ENCODE peak calls at places on chromosomes 4 and X, in four cellular contexts. One of them, this sample, is unnamed. For H3K4me1, the result is how much of the 10 kb centered on the place peaks cover.

GRCh38 chr4:78661923-78662521 is 110.5 kb downstream of the ANXA3 start:
- DNase-seq in K562: no peak
- DNase-seq in heart left ventricle: no peak
- DNase-seq in HepG2: peak
- DNase-seq in this sample: no peak

GRCh38 chr4:87911252-87911774 is 64.2 kb upstream of the SPP1 start:
- DNase-seq in K562: no peak
- DNase-seq in heart left ventricle: no peak
- DNase-seq in HepG2: peak
- DNase-seq in this sample: no peak

GRCh38 chr4:150402968-150403367 is 179.0 kb upstream of the MAB21L2 start:
- DNase-seq in K562: no peak
- DNase-seq in heart left ventricle: peak
- DNase-seq in HepG2: no peak
- DNase-seq in this sample: peak

GRCh38 chrX:112571388-112571787 is 108.3 kb downstream of the LHFPL1 start:
- DNase-seq in K562: no peak
- DNase-seq in heart left ventricle: no peak
- DNase-seq in HepG2: no peak
- DNase-seq in this sample: no peak

GRCh38 chrX:55742649-55743048 is 25.1 kb downstream of the RRAGB start:
- DNase-seq in K562: no peak
- DNase-seq in heart left ventricle: no peak
- DNase-seq in HepG2: no peak
- DNase-seq in this sample: no peak

GRCh38 chr4:145979160-145979559 is 40.5 kb upstream of the ZNF827 start:
- DNase-seq in K562: no peak
- DNase-seq in heart left ventricle: no peak
- DNase-seq in HepG2: no peak
- DNase-seq in this sample: no peak

GRCh38 chr4:130147618-130148017 is 1051.7 kb downstream of the C4orf33 start:
- DNase-seq in K562: no peak
- DNase-seq in heart left ventricle: no peak
- DNase-seq in HepG2: no peak
- DNase-seq in this sample: no peak

GRCh38 chr4:171203425-171203824 is 609.8 kb upstream of the GALNTL6 start:
- DNase-seq in K562: no peak
- DNase-seq in heart left ventricle: no peak
- DNase-seq in HepG2: no peak
- DNase-seq in this sample: no peak

GRCh38 chr4:119237201-119237600 is 24.7 kb downstream of the USP53 start:
- DNase-seq in K562: no peak
- DNase-seq in heart left ventricle: no peak
- DNase-seq in HepG2: no peak
- DNase-seq in this sample: no peak

GRCh38 chr4:159765402-159765801 is 662.5 kb downstream of the RAPGEF2 start:
- DNase-seq in K562: no peak
- DNase-seq in heart left ventricle: no peak
- DNase-seq in HepG2: no peak
- DNase-seq in this sample: no peak

GRCh38 chrX:132266583-132267355 is 47.5 kb upstream of the RAP2C start:
- DNase-seq in K562: no peak
- DNase-seq in heart left ventricle: no peak
- DNase-seq in HepG2: no peak
- DNase-seq in this sample: no peak

GRCh38 chr4:153519677-153520076 is 53.5 kb downstream of the TMEM131L start:
- DNase-seq in K562: no peak
- DNase-seq in heart left ventricle: no peak
- DNase-seq in HepG2: no peak
- DNase-seq in this sample: no peak

GRCh38 chr4:112288455-112288854 is 2.8 kb upstream of the TIFA start:
- DNase-seq in K562: no peak
- DNase-seq in heart left ventricle: no peak
- DNase-seq in HepG2: no peak
- DNase-seq in this sample: no peak

GRCh38 chrX:10633722-10634121 is 13.3 kb upstream of the MID1 start:
- DNase-seq in K562: no peak
- DNase-seq in heart left ventricle: no peak
- DNase-seq in HepG2: no peak
- DNase-seq in this sample: peak

GRCh38 chr4:89539374-89539773 is 231.8 kb upstream of the GPRIN3 start:
- DNase-seq in K562: no peak
- DNase-seq in heart left ventricle: no peak
- DNase-seq in HepG2: no peak
- DNase-seq in this sample: no peak

GRCh38 chr4:112099701-112100289 is 45.5 kb upstream of the FAM241A start:
- DNase-seq in K562: peak
- DNase-seq in heart left ventricle: no peak
- DNase-seq in HepG2: peak
- DNase-seq in this sample: no peak

GRCh38 chr4:82779032-82779431 is 19.6 kb downstream of the SCD5 start:
- DNase-seq in K562: no peak
- DNase-seq in heart left ventricle: no peak
- DNase-seq in HepG2: no peak
- DNase-seq in this sample: no peak

GRCh38 chr4:27964095-27964494 is 1103.5 kb downstream of the STIM2 start:
- DNase-seq in K562: no peak
- DNase-seq in heart left ventricle: no peak
- DNase-seq in HepG2: no peak
- DNase-seq in this sample: no peak

GRCh38 chr4:102139932-102140331 is 205.3 kb downstream of the SLC39A8 start:
- DNase-seq in K562: no peak
- DNase-seq in heart left ventricle: no peak
- DNase-seq in HepG2: no peak
- DNase-seq in this sample: no peak

GRCh38 chrX:10660171-10660570 is 39.8 kb upstream of the MID1 start:
- DNase-seq in K562: no peak
- DNase-seq in heart left ventricle: no peak
- DNase-seq in HepG2: no peak
- DNase-seq in this sample: no peak

GRCh38 chrX:143934542-143934941 is 50.7 kb downstream of the UBE2NL start:
- DNase-seq in K562: no peak
- DNase-seq in heart left ventricle: no peak
- DNase-seq in HepG2: no peak
- DNase-seq in this sample: no peak

GRCh38 chrX:45851434-45851991 is 650.8 kb upstream of the DIPK2B start:
- DNase-seq in K562: no peak
- DNase-seq in heart left ventricle: no peak
- DNase-seq in HepG2: no peak
- DNase-seq in this sample: no peak

GRCh38 chrX:46796574-46797191 is 37.8 kb upstream of the SLC9A7 start:
- DNase-seq in K562: peak
- DNase-seq in heart left ventricle: peak
- DNase-seq in HepG2: peak
- DNase-seq in this sample: peak

GRCh38 chrX:3215249-3215648 is 131.2 kb downstream of the MXRA5 start:
- DNase-seq in K562: no peak
- DNase-seq in heart left ventricle: no peak
- DNase-seq in HepG2: no peak
- DNase-seq in this sample: no peak

GRCh38 chr4:139599594-139600374 is 43.8 kb upstream of the SETD7 start:
- DNase-seq in K562: no peak
- DNase-seq in heart left ventricle: no peak
- DNase-seq in HepG2: peak
- DNase-seq in this sample: no peak

GRCh38 chr4:88320780-88321373 is 36.5 kb upstream of the PPM1K start:
- DNase-seq in K562: no peak
- DNase-seq in heart left ventricle: peak
- DNase-seq in HepG2: no peak
- DNase-seq in this sample: no peak

GRCh38 chr4:86043755-86044592 is 315.9 kb downstream of the MAPK10 start:
- DNase-seq in K562: peak
- DNase-seq in heart left ventricle: peak
- DNase-seq in HepG2: peak
- DNase-seq in this sample: peak

GRCh38 chrX:152444338-152444737 is 6.8 kb downstream of the GABRA3 start:
- DNase-seq in K562: no peak
- DNase-seq in heart left ventricle: no peak
- DNase-seq in HepG2: no peak
- DNase-seq in this sample: no peak

GRCh38 chr4:71074452-71075299 is 81.2 kb downstream of the DCK start:
- DNase-seq in K562: no peak
- DNase-seq in heart left ventricle: peak
- DNase-seq in HepG2: no peak
- DNase-seq in this sample: no peak

GRCh38 chrX:131987252-131987651 is 35.9 kb upstream of the STK26 start:
- DNase-seq in K562: no peak
- DNase-seq in heart left ventricle: no peak
- DNase-seq in HepG2: no peak
- DNase-seq in this sample: no peak

GRCh38 chr4:184114431-184114830 is 103.2 kb downstream of the ENPP6 start:
- DNase-seq in K562: peak
- DNase-seq in heart left ventricle: no peak
- DNase-seq in HepG2: no peak
- DNase-seq in this sample: no peak

GRCh38 chr4:159162576-159162975 is 59.7 kb downstream of the RAPGEF2 start:
- DNase-seq in K562: no peak
- DNase-seq in heart left ventricle: no peak
- DNase-seq in HepG2: no peak
- DNase-seq in this sample: no peak

GRCh38 chr4:17068396-17068795 is 170.0 kb upstream of the LDB2 start:
- DNase-seq in K562: no peak
- DNase-seq in heart left ventricle: no peak
- DNase-seq in HepG2: no peak
- DNase-seq in this sample: no peak

GRCh38 chr4:151266542-151266941 is 10.4 kb upstream of the PRSS48 start:
- DNase-seq in K562: no peak
- DNase-seq in heart left ventricle: no peak
- DNase-seq in HepG2: no peak
- DNase-seq in this sample: no peak

GRCh38 chr4:15638418-15638817 is 16.7 kb downstream of the FBXL5 start:
- DNase-seq in K562: no peak
- DNase-seq in heart left ventricle: no peak
- DNase-seq in HepG2: no peak
- DNase-seq in this sample: no peak

GRCh38 chr4:8410641-8411271 is 29.8 kb downstream of the ACOX3 start:
- DNase-seq in K562: peak
- DNase-seq in heart left ventricle: peak
- DNase-seq in HepG2: peak
- DNase-seq in this sample: peak

GRCh38 chrX:111262086-111262485 is 8.2 kb downstream of the CAPN6 start:
- DNase-seq in K562: no peak
- DNase-seq in heart left ventricle: no peak
- DNase-seq in HepG2: no peak
- DNase-seq in this sample: no peak

GRCh38 chr4:170111100-170111499 is 21.3 kb upstream of the AADAT start:
- DNase-seq in K562: no peak
- DNase-seq in heart left ventricle: no peak
- DNase-seq in HepG2: no peak
- DNase-seq in this sample: no peak

GRCh38 chr4:76582074-76582816 is 147.2 kb downstream of the SHROOM3 start:
- DNase-seq in K562: no peak
- DNase-seq in heart left ventricle: no peak
- DNase-seq in HepG2: no peak
- DNase-seq in this sample: peak

GRCh38 chrX:53188763-53189162 is 36.2 kb downstream of the KDM5C start:
- DNase-seq in K562: no peak
- DNase-seq in heart left ventricle: no peak
- DNase-seq in HepG2: no peak
- DNase-seq in this sample: no peak
- H3K4me1 ChIP-seq in K562: under half
- H3K4me1 ChIP-seq in heart left ventricle: under half
- H3K4me1 ChIP-seq in HepG2: under half
- H3K4me1 ChIP-seq in this sample: under half

GRCh38 chr4:1772869-1773538 is 20.1 kb upstream of the FGFR3 start:
- DNase-seq in K562: peak
- DNase-seq in heart left ventricle: no peak
- DNase-seq in HepG2: no peak
- DNase-seq in this sample: peak
- H3K4me3 ChIP-seq in K562: no peak
- H3K4me3 ChIP-seq in heart left ventricle: no peak
- H3K4me3 ChIP-seq in HepG2: no peak
- H3K4me3 ChIP-seq in this sample: peak

GRCh38 chr4:127782275-127783025 is at the start of gene HSPA4L:
- DNase-seq in K562: peak
- DNase-seq in heart left ventricle: peak
- DNase-seq in HepG2: peak
- DNase-seq in this sample: peak
- TF ChIP-seq CTCF in K562: peak
- TF ChIP-seq CTCF in heart left ventricle: peak
- TF ChIP-seq CTCF in HepG2: peak
- TF ChIP-seq CTCF in this sample: peak

GRCh38 chrX:153928846-153929245 is 2.8 kb upstream of the ARHGAP4 start:
- DNase-seq in K562: no peak
- DNase-seq in heart left ventricle: no peak
- DNase-seq in HepG2: no peak
- DNase-seq in this sample: no peak

GRCh38 chrX:153927686-153927935 is 1.5 kb upstream of the ARHGAP4 start:
- DNase-seq in K562: no peak
- DNase-seq in heart left ventricle: no peak
- DNase-seq in HepG2: no peak
- DNase-seq in this sample: no peak

GRCh38 chrX:153926863-153927685 is 1.0 kb upstream of the ARHGAP4 start:
- DNase-seq in K562: no peak
- DNase-seq in heart left ventricle: peak
- DNase-seq in HepG2: peak
- DNase-seq in this sample: peak

GRCh38 chrX:153929576-153929975 is 3.5 kb upstream of the ARHGAP4 start:
- DNase-seq in K562: no peak
- DNase-seq in heart left ventricle: no peak
- DNase-seq in HepG2: no peak
- DNase-seq in this sample: no peak

GRCh38 chrX:153927936-153928760 is 2.1 kb upstream of the ARHGAP4 start:
- DNase-seq in K562: peak
- DNase-seq in heart left ventricle: peak
- DNase-seq in HepG2: peak
- DNase-seq in this sample: peak
- H3K4me1 ChIP-seq in K562: under half
- H3K4me1 ChIP-seq in heart left ventricle: half or more
- H3K4me1 ChIP-seq in HepG2: half or more
- H3K4me1 ChIP-seq in this sample: under half

GRCh38 chrX:134025986-134026731 is 40.8 kb upstream of the GPC3 start:
- DNase-seq in K562: peak
- DNase-seq in heart left ventricle: no peak
- DNase-seq in HepG2: peak
- DNase-seq in this sample: no peak
- H3K4me3 ChIP-seq in K562: no peak
- H3K4me3 ChIP-seq in heart left ventricle: no peak
- H3K4me3 ChIP-seq in HepG2: peak
- H3K4me3 ChIP-seq in this sample: no peak

GRCh38 chr4:94171616-94172015 is 36.0 kb upstream of the SMARCAD1 start:
- DNase-seq in K562: peak
- DNase-seq in heart left ventricle: no peak
- DNase-seq in HepG2: no peak
- DNase-seq in this sample: no peak
- TF ChIP-seq CTCF in K562: no peak
- TF ChIP-seq CTCF in heart left ventricle: peak
- TF ChIP-seq CTCF in HepG2: no peak
- TF ChIP-seq CTCF in this sample: peak